ENCODE peak calls at places on chromosome 17, in nine cellular contexts. One of them, this sample, is unnamed.

GRCh38 chr17:50547736-50548083 is 736 bp downstream of the SPATA20 start:
- DNase-seq in tibial nerve: no peak
- DNase-seq in heart left ventricle: no peak
- DNase-seq in sigmoid colon: no peak
- DNase-seq in gastrocnemius medialis: peak
- DNase-seq in H1: no peak
- DNase-seq in K562: no peak
- DNase-seq in HCT116: no peak
- DNase-seq in body of pancreas: no peak
- DNase-seq in this sample: no peak

GRCh38 chr17:73986641-73987177 is 216.8 kb upstream of the RPL38 start:
- DNase-seq in tibial nerve: no peak
- DNase-seq in heart left ventricle: no peak
- DNase-seq in sigmoid colon: no peak
- DNase-seq in gastrocnemius medialis: no peak
- DNase-seq in H1: no peak
- DNase-seq in K562: no peak
- DNase-seq in HCT116: no peak
- DNase-seq in body of pancreas: no peak
- DNase-seq in this sample: peak

GRCh38 chr17:10033982-10034381 is 128.9 kb upstream of the RCVRN start:
- DNase-seq in tibial nerve: no peak
- DNase-seq in heart left ventricle: no peak
- DNase-seq in sigmoid colon: no peak
- DNase-seq in gastrocnemius medialis: peak
- DNase-seq in H1: no peak
- DNase-seq in K562: no peak
- DNase-seq in HCT116: no peak
- DNase-seq in body of pancreas: peak
- DNase-seq in this sample: no peak

GRCh38 chr17:13106171-13106570 is 88.3 kb upstream of the ELAC2 start:
- DNase-seq in tibial nerve: no peak
- DNase-seq in heart left ventricle: no peak
- DNase-seq in sigmoid colon: no peak
- DNase-seq in gastrocnemius medialis: no peak
- DNase-seq in H1: no peak
- DNase-seq in K562: no peak
- DNase-seq in HCT116: no peak
- DNase-seq in body of pancreas: no peak
- DNase-seq in this sample: no peak

GRCh38 chr17:8490256-8491023 is 54.8 kb downstream of the NDEL1 start:
- DNase-seq in tibial nerve: no peak
- DNase-seq in heart left ventricle: no peak
- DNase-seq in sigmoid colon: no peak
- DNase-seq in gastrocnemius medialis: no peak
- DNase-seq in H1: no peak
- DNase-seq in K562: no peak
- DNase-seq in HCT116: no peak
- DNase-seq in body of pancreas: no peak
- DNase-seq in this sample: no peak

GRCh38 chr17:55160501-55160900 is 104.3 kb upstream of the HLF start:
- DNase-seq in tibial nerve: peak
- DNase-seq in heart left ventricle: no peak
- DNase-seq in sigmoid colon: no peak
- DNase-seq in gastrocnemius medialis: no peak
- DNase-seq in H1: no peak
- DNase-seq in K562: no peak
- DNase-seq in HCT116: no peak
- DNase-seq in body of pancreas: no peak
- DNase-seq in this sample: no peak

GRCh38 chr17:83012873-83013778 is 66.3 kb upstream of the METRNL start:
- DNase-seq in tibial nerve: no peak
- DNase-seq in heart left ventricle: no peak
- DNase-seq in sigmoid colon: no peak
- DNase-seq in gastrocnemius medialis: no peak
- DNase-seq in H1: no peak
- DNase-seq in K562: no peak
- DNase-seq in HCT116: no peak
- DNase-seq in body of pancreas: no peak
- DNase-seq in this sample: no peak

GRCh38 chr17:33049781-33050414 is 58.3 kb downstream of the SPACA3 start:
- DNase-seq in tibial nerve: no peak
- DNase-seq in heart left ventricle: no peak
- DNase-seq in sigmoid colon: no peak
- DNase-seq in gastrocnemius medialis: no peak
- DNase-seq in H1: peak
- DNase-seq in K562: peak
- DNase-seq in HCT116: peak
- DNase-seq in body of pancreas: peak
- DNase-seq in this sample: no peak

GRCh38 chr17:48551601-48552452 is 6.9 kb upstream of the HOXB2 start:
- DNase-seq in tibial nerve: no peak
- DNase-seq in heart left ventricle: no peak
- DNase-seq in sigmoid colon: peak
- DNase-seq in gastrocnemius medialis: no peak
- DNase-seq in H1: no peak
- DNase-seq in K562: no peak
- DNase-seq in HCT116: no peak
- DNase-seq in body of pancreas: no peak
- DNase-seq in this sample: no peak
- H3K4me3 ChIP-seq in tibial nerve: no peak
- H3K4me3 ChIP-seq in heart left ventricle: no peak
- H3K4me3 ChIP-seq in sigmoid colon: peak
- H3K4me3 ChIP-seq in gastrocnemius medialis: no peak
- H3K4me3 ChIP-seq in H1: no peak
- H3K4me3 ChIP-seq in K562: no peak
- H3K4me3 ChIP-seq in HCT116: no peak
- H3K4me3 ChIP-seq in body of pancreas: no peak
- H3K4me3 ChIP-seq in this sample: no peak

GRCh38 chr17:64016248-64016784 is 4.1 kb downstream of the ICAM2 start:
- DNase-seq in tibial nerve: no peak
- DNase-seq in heart left ventricle: no peak
- DNase-seq in sigmoid colon: no peak
- DNase-seq in gastrocnemius medialis: no peak
- DNase-seq in H1: no peak
- DNase-seq in K562: peak
- DNase-seq in HCT116: no peak
- DNase-seq in body of pancreas: no peak
- DNase-seq in this sample: peak

GRCh38 chr17:64015447-64015846 is 5.0 kb downstream of the ICAM2 start:
- DNase-seq in tibial nerve: no peak
- DNase-seq in heart left ventricle: no peak
- DNase-seq in sigmoid colon: no peak
- DNase-seq in gastrocnemius medialis: no peak
- DNase-seq in H1: no peak
- DNase-seq in K562: no peak
- DNase-seq in HCT116: no peak
- DNase-seq in body of pancreas: no peak
- DNase-seq in this sample: no peak

GRCh38 chr17:64016974-64017373 is 3.5 kb downstream of the ICAM2 start:
- DNase-seq in tibial nerve: no peak
- DNase-seq in heart left ventricle: no peak
- DNase-seq in sigmoid colon: no peak
- DNase-seq in gastrocnemius medialis: no peak
- DNase-seq in H1: no peak
- DNase-seq in K562: no peak
- DNase-seq in HCT116: no peak
- DNase-seq in body of pancreas: no peak
- DNase-seq in this sample: no peak

GRCh38 chr17:64019486-64020067 is 856 bp downstream of the ICAM2 start:
- DNase-seq in tibial nerve: no peak
- DNase-seq in heart left ventricle: no peak
- DNase-seq in sigmoid colon: peak
- DNase-seq in gastrocnemius medialis: no peak
- DNase-seq in H1: no peak
- DNase-seq in K562: no peak
- DNase-seq in HCT116: no peak
- DNase-seq in body of pancreas: no peak
- DNase-seq in this sample: no peak

DNA sequence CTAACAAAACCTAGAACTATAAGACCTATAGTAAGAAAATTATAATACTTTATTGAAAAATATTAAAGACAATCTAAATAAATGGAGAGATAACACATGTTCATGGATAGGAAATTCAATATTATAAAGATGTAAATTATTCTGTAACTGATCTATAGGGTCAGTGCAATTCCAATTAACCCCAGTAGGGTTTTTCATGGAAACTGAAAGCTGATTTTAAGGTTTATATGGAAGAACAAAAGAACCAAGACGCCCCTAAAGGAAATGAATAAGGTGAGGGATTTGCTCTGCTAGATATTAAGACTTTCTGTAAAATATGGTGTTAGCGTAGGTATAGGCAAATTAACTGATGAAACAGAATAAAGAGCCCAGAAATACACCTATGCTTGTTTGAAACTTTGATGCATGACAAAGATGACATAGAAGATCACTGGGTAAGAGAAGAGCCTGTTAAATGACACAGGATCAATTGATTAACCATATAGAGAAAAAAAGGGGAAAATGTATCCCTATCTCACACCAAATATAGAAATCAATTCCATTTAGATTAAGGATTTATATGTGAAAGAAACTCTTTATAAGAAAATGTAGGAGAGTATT is 3.0 kb downstream of the ICAM2 start:
- DNase-seq in tibial nerve: no peak
- DNase-seq in heart left ventricle: no peak
- DNase-seq in sigmoid colon: no peak
- DNase-seq in gastrocnemius medialis: no peak
- DNase-seq in H1: no peak
- DNase-seq in K562: peak
- DNase-seq in HCT116: no peak
- DNase-seq in body of pancreas: no peak
- DNase-seq in this sample: no peak
- TF ChIP-seq CTCF in tibial nerve: no peak
- TF ChIP-seq CTCF in heart left ventricle: no peak
- TF ChIP-seq CTCF in sigmoid colon: no peak
- TF ChIP-seq CTCF in gastrocnemius medialis: no peak
- TF ChIP-seq CTCF in H1: no peak
- TF ChIP-seq CTCF in K562: peak
- TF ChIP-seq CTCF in HCT116: no peak
- TF ChIP-seq CTCF in body of pancreas: no peak
- TF ChIP-seq CTCF in this sample: no peak

GRCh38 chr17:57953703-57954420 is 1.4 kb downstream of the CUEDC1 start:
- DNase-seq in tibial nerve: no peak
- DNase-seq in heart left ventricle: no peak
- DNase-seq in sigmoid colon: peak
- DNase-seq in gastrocnemius medialis: no peak
- DNase-seq in H1: no peak
- DNase-seq in K562: no peak
- DNase-seq in HCT116: no peak
- DNase-seq in body of pancreas: no peak
- DNase-seq in this sample: no peak

GRCh38 chr17:57953219-57953618 is 2.0 kb downstream of the CUEDC1 start:
- DNase-seq in tibial nerve: no peak
- DNase-seq in heart left ventricle: no peak
- DNase-seq in sigmoid colon: peak
- DNase-seq in gastrocnemius medialis: no peak
- DNase-seq in H1: no peak
- DNase-seq in K562: no peak
- DNase-seq in HCT116: no peak
- DNase-seq in body of pancreas: no peak
- DNase-seq in this sample: no peak

GRCh38 chr17:57955183-57955952 is at the start of gene CUEDC1:
- DNase-seq in tibial nerve: peak
- DNase-seq in heart left ventricle: peak
- DNase-seq in sigmoid colon: peak
- DNase-seq in gastrocnemius medialis: peak
- DNase-seq in H1: no peak
- DNase-seq in K562: peak
- DNase-seq in HCT116: no peak
- DNase-seq in body of pancreas: peak
- DNase-seq in this sample: peak

GRCh38 chr17:57956311-57957119 is 1.3 kb upstream of the CUEDC1 start:
- DNase-seq in tibial nerve: no peak
- DNase-seq in heart left ventricle: no peak
- DNase-seq in sigmoid colon: peak
- DNase-seq in gastrocnemius medialis: no peak
- DNase-seq in H1: no peak
- DNase-seq in K562: no peak
- DNase-seq in HCT116: no peak
- DNase-seq in body of pancreas: no peak
- DNase-seq in this sample: no peak

DNA sequence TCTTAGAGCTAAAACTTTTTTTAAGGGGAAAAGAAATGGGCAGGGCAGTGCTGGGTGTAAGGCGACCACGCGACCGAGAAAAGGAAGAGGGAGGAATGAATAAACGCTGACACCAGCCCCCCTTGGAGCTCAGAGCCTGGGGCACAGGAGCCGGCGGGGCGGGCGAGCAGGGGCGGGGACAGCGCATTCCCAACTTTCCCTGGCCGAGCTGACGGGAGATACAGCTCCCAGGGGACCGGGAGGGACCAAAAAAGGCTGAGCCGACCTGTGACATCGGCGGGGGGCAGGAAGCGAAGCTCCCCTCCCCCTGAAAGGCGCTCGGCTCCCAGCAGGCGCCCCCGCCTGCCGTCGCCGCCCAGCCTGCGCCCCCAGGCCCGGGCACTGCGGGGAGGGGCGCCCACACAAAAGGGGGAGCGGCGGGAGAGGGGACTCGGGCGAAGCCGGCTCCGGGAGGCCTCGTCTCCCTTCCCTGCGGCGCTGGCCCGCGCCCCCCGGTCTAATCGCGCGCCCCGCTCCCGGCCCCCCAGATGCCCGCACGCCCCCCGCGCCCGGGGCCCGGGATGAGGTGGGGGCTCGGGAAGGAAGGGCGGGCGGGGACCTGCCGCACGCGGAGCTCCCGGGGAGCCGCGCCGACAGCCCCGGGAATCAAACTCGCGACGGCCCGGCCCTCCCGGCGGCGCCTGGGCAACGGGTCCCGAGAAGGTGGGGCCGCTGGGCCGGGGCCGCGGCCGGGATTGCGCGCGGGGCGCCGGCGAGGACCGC is 610 bp downstream of the CUEDC1 start:
- DNase-seq in tibial nerve: peak
- DNase-seq in heart left ventricle: peak
- DNase-seq in sigmoid colon: peak
- DNase-seq in gastrocnemius medialis: peak
- DNase-seq in H1: no peak
- DNase-seq in K562: peak
- DNase-seq in HCT116: no peak
- DNase-seq in body of pancreas: peak
- DNase-seq in this sample: peak
- TF ChIP-seq POLR2A in tibial nerve: peak
- TF ChIP-seq POLR2A in heart left ventricle: no peak
- TF ChIP-seq POLR2A in sigmoid colon: no peak
- TF ChIP-seq POLR2A in gastrocnemius medialis: peak
- TF ChIP-seq POLR2A in H1: no peak
- TF ChIP-seq POLR2A in K562: no peak
- TF ChIP-seq POLR2A in HCT116: no peak
- TF ChIP-seq POLR2A in body of pancreas: peak
- TF ChIP-seq POLR2A in this sample: no peak

DNA sequence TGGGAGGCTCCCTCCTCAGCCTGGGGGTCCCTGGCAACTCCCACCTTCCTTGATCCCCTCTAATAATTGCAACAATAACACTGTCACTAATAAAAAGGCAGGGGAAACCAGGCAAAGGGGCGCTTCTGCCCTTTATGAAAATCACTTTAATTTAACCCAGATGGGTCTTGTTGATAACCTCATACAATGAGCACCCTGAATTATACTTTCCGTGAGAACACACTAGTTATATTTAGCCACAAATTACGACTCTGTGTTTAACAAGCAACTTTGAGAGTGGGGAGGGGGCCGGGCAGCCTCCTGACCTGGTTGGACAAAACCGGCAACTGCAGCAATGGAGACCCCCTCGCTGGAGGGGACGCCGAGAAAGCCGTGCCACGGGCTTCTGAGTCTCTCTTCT is 5.7 kb upstream of the BAHCC1 start:
- DNase-seq in tibial nerve: no peak
- DNase-seq in heart left ventricle: no peak
- DNase-seq in sigmoid colon: no peak
- DNase-seq in gastrocnemius medialis: no peak
- DNase-seq in H1: no peak
- DNase-seq in K562: no peak
- DNase-seq in HCT116: no peak
- DNase-seq in body of pancreas: no peak
- DNase-seq in this sample: no peak
- H3K4me3 ChIP-seq in tibial nerve: no peak
- H3K4me3 ChIP-seq in heart left ventricle: no peak
- H3K4me3 ChIP-seq in sigmoid colon: no peak
- H3K4me3 ChIP-seq in gastrocnemius medialis: no peak
- H3K4me3 ChIP-seq in H1: no peak
- H3K4me3 ChIP-seq in K562: no peak
- H3K4me3 ChIP-seq in HCT116: no peak
- H3K4me3 ChIP-seq in body of pancreas: no peak
- H3K4me3 ChIP-seq in this sample: no peak

This sample was measured in lower leg skin.